ENCODE peak calls at places on chromosomes 11 and 22, in seven cellular contexts. One of them, this sample, is unnamed.
A peak's percentile ranks its signal among the peaks of the same experiment; 100 is the strongest.

GRCh38 chr22:20646906-20647305 is 127.0 kb upstream of the SERPIND1 start:
- DNase-seq in mammary epithelial cell: no peak
- DNase-seq in fibroblast of lung: no peak
- DNase-seq in body of pancreas: no peak
- DNase-seq in MM.1S: no peak
- DNase-seq in pancreas: no peak
- DNase-seq in Peyer's patch: no peak
- DNase-seq in this sample: no peak

GRCh38 chr11:123483058-123483457 is 53.0 kb downstream of the GRAMD1B start:
- DNase-seq in mammary epithelial cell: peak; percentile 79
- DNase-seq in fibroblast of lung: no peak
- DNase-seq in body of pancreas: no peak
- DNase-seq in MM.1S: no peak
- DNase-seq in pancreas: no peak
- DNase-seq in Peyer's patch: no peak
- DNase-seq in this sample: no peak

GRCh38 chr11:72738199-72739141 is 13.7 kb downstream of the ARAP1 start:
- DNase-seq in mammary epithelial cell: no peak
- DNase-seq in fibroblast of lung: peak; percentile 59
- DNase-seq in body of pancreas: peak; percentile 63
- DNase-seq in MM.1S: no peak
- DNase-seq in pancreas: no peak
- DNase-seq in Peyer's patch: no peak
- DNase-seq in this sample: peak; percentile 79

GRCh38 chr11:37858398-37858797 is 1260.4 kb upstream of the RAG2 start:
- DNase-seq in mammary epithelial cell: no peak
- DNase-seq in fibroblast of lung: no peak
- DNase-seq in body of pancreas: no peak
- DNase-seq in MM.1S: no peak
- DNase-seq in pancreas: no peak
- DNase-seq in Peyer's patch: no peak
- DNase-seq in this sample: no peak

GRCh38 chr22:21873619-21874018 is 6.2 kb upstream of the MAPK1 start:
- DNase-seq in mammary epithelial cell: no peak
- DNase-seq in fibroblast of lung: no peak
- DNase-seq in body of pancreas: no peak
- DNase-seq in MM.1S: no peak
- DNase-seq in pancreas: no peak
- DNase-seq in Peyer's patch: no peak
- DNase-seq in this sample: no peak

GRCh38 chr11:2570211-2570811 is 125.5 kb downstream of the KCNQ1 start:
- DNase-seq in mammary epithelial cell: no peak
- DNase-seq in fibroblast of lung: no peak
- DNase-seq in body of pancreas: no peak
- DNase-seq in MM.1S: no peak
- DNase-seq in pancreas: no peak
- DNase-seq in Peyer's patch: no peak
- DNase-seq in this sample: no peak

GRCh38 chr11:57348052-57348451 is 9.9 kb downstream of the P2RX3 start:
- DNase-seq in mammary epithelial cell: no peak
- DNase-seq in fibroblast of lung: no peak
- DNase-seq in body of pancreas: no peak
- DNase-seq in MM.1S: no peak
- DNase-seq in pancreas: no peak
- DNase-seq in Peyer's patch: no peak
- DNase-seq in this sample: no peak

GRCh38 chr11:76629133-76629852 is 41.3 kb downstream of the LRRC32 start:
- DNase-seq in mammary epithelial cell: no peak
- DNase-seq in fibroblast of lung: peak; percentile 59
- DNase-seq in body of pancreas: peak; percentile 70
- DNase-seq in MM.1S: no peak
- DNase-seq in pancreas: no peak
- DNase-seq in Peyer's patch: peak; percentile 41
- DNase-seq in this sample: peak; percentile 80

GRCh38 chr11:5690216-5690615 is 626 bp downstream of the TRIM22 start:
- DNase-seq in mammary epithelial cell: peak; percentile 29
- DNase-seq in fibroblast of lung: peak; percentile 51
- DNase-seq in body of pancreas: no peak
- DNase-seq in MM.1S: no peak
- DNase-seq in pancreas: no peak
- DNase-seq in Peyer's patch: no peak
- DNase-seq in this sample: no peak

GRCh38 chr22:25496396-25497064 is 67.9 kb upstream of the GRK3 start:
- DNase-seq in mammary epithelial cell: no peak
- DNase-seq in fibroblast of lung: peak; percentile 51
- DNase-seq in body of pancreas: no peak
- DNase-seq in MM.1S: no peak
- DNase-seq in pancreas: no peak
- DNase-seq in Peyer's patch: no peak
- DNase-seq in this sample: no peak

GRCh38 chr22:27788889-27789288 is 12.7 kb downstream of the MN1 start:
- DNase-seq in mammary epithelial cell: no peak
- DNase-seq in fibroblast of lung: no peak
- DNase-seq in body of pancreas: no peak
- DNase-seq in MM.1S: no peak
- DNase-seq in pancreas: no peak
- DNase-seq in Peyer's patch: no peak
- DNase-seq in this sample: no peak

GRCh38 chr11:76782526-76783293 is 446 bp upstream of the TSKU start:
- DNase-seq in mammary epithelial cell: peak; percentile 92
- DNase-seq in fibroblast of lung: peak; percentile 97
- DNase-seq in body of pancreas: peak; percentile 83
- DNase-seq in MM.1S: peak; percentile 91
- DNase-seq in pancreas: peak; percentile 88
- DNase-seq in Peyer's patch: peak; percentile 90
- DNase-seq in this sample: peak; percentile 91

GRCh38 chr11:118133816-118134215 is 18.8 kb downstream of the SCN4B start:
- DNase-seq in mammary epithelial cell: no peak
- DNase-seq in fibroblast of lung: no peak
- DNase-seq in body of pancreas: no peak
- DNase-seq in MM.1S: no peak
- DNase-seq in pancreas: no peak
- DNase-seq in Peyer's patch: no peak
- DNase-seq in this sample: no peak

GRCh38 chr22:33130473-33130872 is 72.3 kb upstream of the SYN3 start:
- DNase-seq in mammary epithelial cell: no peak
- DNase-seq in fibroblast of lung: no peak
- DNase-seq in body of pancreas: no peak
- DNase-seq in MM.1S: no peak
- DNase-seq in pancreas: no peak
- DNase-seq in Peyer's patch: no peak
- DNase-seq in this sample: no peak

GRCh38 chr22:49800408-49801238 is 27.1 kb downstream of the BRD1 start:
- DNase-seq in mammary epithelial cell: no peak
- DNase-seq in fibroblast of lung: no peak
- DNase-seq in body of pancreas: no peak
- DNase-seq in MM.1S: no peak
- DNase-seq in pancreas: no peak
- DNase-seq in Peyer's patch: no peak
- DNase-seq in this sample: no peak

GRCh38 chr22:24706050-24706449 is 68.5 kb downstream of the PIWIL3 start:
- DNase-seq in mammary epithelial cell: no peak
- DNase-seq in fibroblast of lung: no peak
- DNase-seq in body of pancreas: no peak
- DNase-seq in MM.1S: no peak
- DNase-seq in pancreas: no peak
- DNase-seq in Peyer's patch: no peak
- DNase-seq in this sample: no peak

GRCh38 chr11:1844221-1845094 is 5.7 kb downstream of the TNNI2 start:
- DNase-seq in mammary epithelial cell: no peak
- DNase-seq in fibroblast of lung: peak; percentile 24
- DNase-seq in body of pancreas: no peak
- DNase-seq in MM.1S: no peak
- DNase-seq in pancreas: no peak
- DNase-seq in Peyer's patch: peak; percentile 83
- DNase-seq in this sample: peak; percentile 80

DNA sequence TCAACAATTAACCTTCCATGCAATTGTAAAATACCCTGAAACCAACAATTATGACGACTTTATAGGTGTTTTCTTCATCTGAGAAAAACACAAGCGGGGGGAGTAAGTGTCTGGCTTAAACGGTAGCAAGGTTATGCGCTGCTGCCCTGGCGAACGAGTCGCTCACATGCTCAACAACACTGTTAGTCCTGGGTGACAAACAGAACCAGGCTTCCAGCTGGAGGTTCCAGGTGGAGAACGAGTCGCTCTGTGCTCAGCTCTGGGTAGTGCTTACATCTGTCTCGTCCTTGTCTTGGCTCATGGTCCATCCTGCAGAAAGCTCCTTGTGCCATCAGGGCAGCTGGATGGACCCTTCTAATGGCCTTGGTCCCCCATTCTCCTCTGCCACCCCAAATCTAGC is 48.2 kb downstream of the PC start:
- DNase-seq in mammary epithelial cell: no peak
- DNase-seq in fibroblast of lung: no peak
- DNase-seq in body of pancreas: no peak
- DNase-seq in MM.1S: no peak
- DNase-seq in pancreas: no peak
- DNase-seq in Peyer's patch: no peak
- DNase-seq in this sample: no peak
- TF ChIP-seq CTCF in mammary epithelial cell: no peak
- TF ChIP-seq CTCF in fibroblast of lung: no peak
- TF ChIP-seq CTCF in body of pancreas: no peak
- TF ChIP-seq CTCF in MM.1S: no peak
- TF ChIP-seq CTCF in pancreas: no peak
- TF ChIP-seq CTCF in Peyer's patch: no peak
- TF ChIP-seq CTCF in this sample: no peak

GRCh38 chr11:8709777-8710176 is 27.2 kb downstream of the RPL27A start:
- DNase-seq in mammary epithelial cell: no peak
- DNase-seq in fibroblast of lung: no peak
- DNase-seq in body of pancreas: no peak
- DNase-seq in MM.1S: no peak
- DNase-seq in pancreas: no peak
- DNase-seq in Peyer's patch: no peak
- DNase-seq in this sample: no peak

GRCh38 chr11:8706673-8707432 is 24.3 kb downstream of the RPL27A start:
- DNase-seq in mammary epithelial cell: no peak
- DNase-seq in fibroblast of lung: no peak
- DNase-seq in body of pancreas: no peak
- DNase-seq in MM.1S: no peak
- DNase-seq in pancreas: no peak
- DNase-seq in Peyer's patch: no peak
- DNase-seq in this sample: no peak

GRCh38 chr11:8707541-8708270 is 25.1 kb downstream of the RPL27A start:
- DNase-seq in mammary epithelial cell: no peak
- DNase-seq in fibroblast of lung: no peak
- DNase-seq in body of pancreas: peak; percentile 95
- DNase-seq in MM.1S: no peak
- DNase-seq in pancreas: peak; percentile 92
- DNase-seq in Peyer's patch: no peak
- DNase-seq in this sample: peak; percentile 69

GRCh38 chr11:8711895-8712442 is 29.4 kb downstream of the RPL27A start:
- DNase-seq in mammary epithelial cell: no peak
- DNase-seq in fibroblast of lung: no peak
- DNase-seq in body of pancreas: no peak
- DNase-seq in MM.1S: no peak
- DNase-seq in pancreas: no peak
- DNase-seq in Peyer's patch: no peak
- DNase-seq in this sample: no peak

GRCh38 chr11:8709002-8709672 is 26.5 kb downstream of the RPL27A start:
- DNase-seq in mammary epithelial cell: no peak
- DNase-seq in fibroblast of lung: peak; percentile 87
- DNase-seq in body of pancreas: peak; percentile 72
- DNase-seq in MM.1S: no peak
- DNase-seq in pancreas: peak; percentile 66
- DNase-seq in Peyer's patch: no peak
- DNase-seq in this sample: peak; percentile 90
- H3K27ac ChIP-seq in mammary epithelial cell: no peak overlapping the region
- H3K27ac ChIP-seq in fibroblast of lung: peak overlapping the region; percentile 67
- H3K27ac ChIP-seq in body of pancreas: peak overlapping the region; percentile 81
- H3K27ac ChIP-seq in MM.1S: no peak overlapping the region
- H3K27ac ChIP-seq in pancreas: peak overlapping the region; percentile 62
- H3K27ac ChIP-seq in Peyer's patch: peak overlapping the region; percentile 61
- H3K27ac ChIP-seq in this sample: peak overlapping the region; percentile 87

GRCh38 chr11:8765294-8765693 is 82.7 kb downstream of the RPL27A start:
- DNase-seq in mammary epithelial cell: peak; percentile 38
- DNase-seq in fibroblast of lung: peak; percentile 60
- DNase-seq in body of pancreas: peak; percentile 55
- DNase-seq in MM.1S: no peak
- DNase-seq in pancreas: no peak
- DNase-seq in Peyer's patch: no peak
- DNase-seq in this sample: no peak
- H3K4me1 ChIP-seq in mammary epithelial cell: peaks cover 48% of the 10 kb centered on the region
- H3K4me1 ChIP-seq in fibroblast of lung: peaks cover 29% of the 10 kb centered on the region
- H3K4me1 ChIP-seq in body of pancreas: peaks cover 54% of the 10 kb centered on the region
- H3K4me1 ChIP-seq in MM.1S: peaks cover 5% of the 10 kb centered on the region
- H3K4me1 ChIP-seq in pancreas: peaks cover 24% of the 10 kb centered on the region
- H3K4me1 ChIP-seq in Peyer's patch: no peaks in the 10 kb centered on the region
- H3K4me1 ChIP-seq in this sample: peaks cover 75% of the 10 kb centered on the region

GRCh38 chr11:11155962-11156815 is 196.9 kb downstream of the CSNK2A3 start:
- DNase-seq in mammary epithelial cell: no peak
- DNase-seq in fibroblast of lung: no peak
- DNase-seq in body of pancreas: no peak
- DNase-seq in MM.1S: no peak
- DNase-seq in pancreas: no peak
- DNase-seq in Peyer's patch: no peak
- DNase-seq in this sample: no peak
- TF ChIP-seq CTCF in mammary epithelial cell: peak; percentile 49
- TF ChIP-seq CTCF in fibroblast of lung: peak; percentile 28
- TF ChIP-seq CTCF in body of pancreas: no peak
- TF ChIP-seq CTCF in MM.1S: peak; percentile 55
- TF ChIP-seq CTCF in pancreas: no peak
- TF ChIP-seq CTCF in Peyer's patch: no peak
- TF ChIP-seq CTCF in this sample: peak; percentile 52

GRCh38 chr11:94769897-94770296 is 1.7 kb downstream of the AMOTL1 start:
- DNase-seq in mammary epithelial cell: no peak
- DNase-seq in fibroblast of lung: no peak
- DNase-seq in body of pancreas: peak; percentile 53
- DNase-seq in MM.1S: no peak
- DNase-seq in pancreas: peak; percentile 54
- DNase-seq in Peyer's patch: no peak
- DNase-seq in this sample: no peak
- H3K27ac ChIP-seq in mammary epithelial cell: peak overlapping the region; percentile 91
- H3K27ac ChIP-seq in fibroblast of lung: peak overlapping the region; percentile 60
- H3K27ac ChIP-seq in body of pancreas: peak overlapping the region; percentile 92
- H3K27ac ChIP-seq in MM.1S: no peak overlapping the region
- H3K27ac ChIP-seq in pancreas: peak overlapping the region; percentile 92
- H3K27ac ChIP-seq in Peyer's patch: no peak overlapping the region
- H3K27ac ChIP-seq in this sample: peak overlapping the region; percentile 97

DNA sequence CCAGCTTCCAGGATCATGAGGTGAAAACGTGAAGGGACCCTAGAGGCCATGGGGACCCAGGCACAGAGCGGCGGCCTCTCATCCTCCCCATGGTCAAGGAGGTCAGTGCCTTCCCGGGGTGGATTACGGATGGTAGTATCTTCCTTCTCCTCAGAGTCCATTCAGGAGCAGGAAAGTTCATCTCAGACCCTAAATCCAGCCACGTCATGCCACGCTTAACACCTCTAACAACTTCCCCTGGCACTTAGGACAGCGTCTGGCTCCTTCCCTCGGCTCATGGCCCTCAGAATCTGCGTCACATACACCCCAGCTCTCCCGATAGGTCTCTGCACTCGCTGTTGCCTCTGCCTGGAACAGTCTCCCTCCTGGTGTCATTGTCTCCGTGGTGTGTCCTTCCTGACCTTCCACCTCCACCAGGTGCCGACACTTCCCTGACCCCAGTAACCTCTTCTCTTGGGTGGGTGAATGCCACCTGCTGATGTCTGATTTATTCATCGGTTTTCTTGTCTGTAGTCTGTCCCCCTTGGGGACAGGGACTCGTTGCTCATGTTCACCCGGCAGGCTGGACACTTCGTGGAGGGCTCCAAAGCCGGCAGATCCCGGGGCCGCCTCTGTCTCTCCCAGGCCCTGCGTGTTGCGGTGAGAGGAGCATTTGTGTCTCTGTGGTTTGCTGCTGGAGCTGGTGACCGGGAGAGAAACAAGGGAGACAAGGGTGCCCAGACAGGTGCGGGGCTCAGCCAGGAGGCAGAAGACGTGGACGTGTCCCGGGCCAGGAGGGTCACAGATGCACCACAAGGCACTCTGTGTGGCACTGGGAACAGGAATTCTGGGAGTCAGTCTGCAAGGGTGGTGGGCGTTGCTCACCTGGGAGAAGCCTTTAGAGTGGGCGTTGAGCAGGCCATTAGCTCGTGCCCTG is 1.4 kb downstream of the MYEOV start:
- DNase-seq in mammary epithelial cell: no peak
- DNase-seq in fibroblast of lung: no peak
- DNase-seq in body of pancreas: no peak
- DNase-seq in MM.1S: peak; percentile 42
- DNase-seq in pancreas: no peak
- DNase-seq in Peyer's patch: peak; percentile 50
- DNase-seq in this sample: no peak
- H3K4me1 ChIP-seq in mammary epithelial cell: peaks cover 52% of the 10 kb centered on the region
- H3K4me1 ChIP-seq in fibroblast of lung: peaks cover 36% of the 10 kb centered on the region
- H3K4me1 ChIP-seq in body of pancreas: peaks cover 32% of the 10 kb centered on the region
- H3K4me1 ChIP-seq in MM.1S: peaks cover 45% of the 10 kb centered on the region
- H3K4me1 ChIP-seq in pancreas: peaks cover 16% of the 10 kb centered on the region
- H3K4me1 ChIP-seq in Peyer's patch: peaks cover 34% of the 10 kb centered on the region
- H3K4me1 ChIP-seq in this sample: no peaks in the 10 kb centered on the region